ENCODE peak calls at places on chromosome 1, in nine cellular contexts. W is ascending aorta, L is lower lobe of right lung, B is pancreas, Q is hepatocyte, F is body of pancreas, O is kidney epithelial cell, Y is left ventricle myocardium inferior, E is prostate gland. V is an unnamed sample.
A peak's percentile ranks its signal among the peaks of the same experiment; 100 is the strongest.

GRCh38 chr1:6357243-6357929 is 36.2 kb downstream of the ACOT7 start:
- DNase-seq in F (no peak), L (no peak), W (no peak), B (no peak), O (no peak), Y (no peak), E (no peak), Q (peak; percentile 24), V (no peak)

GRCh38 chr1:7973086-7973485 is 11.6 kb downstream of the PARK7 start:
- DNase-seq in Q (no peak), Y (no peak), B (no peak), W (no peak), O (no peak), F (no peak), L (no peak), E (no peak), V (no peak)

GRCh38 chr1:14759843-14760242 is 161.4 kb downstream of the KAZN start:
- DNase-seq in O (no peak), L (no peak), B (no peak), Q (no peak), F (no peak), Y (no peak), W (no peak), E (no peak), V (no peak)

GRCh38 chr1:89701746-89702241 is 68.9 kb downstream of the LRRC8C start:
- DNase-seq in W (no peak), E (no peak), F (no peak), O (no peak), L (no peak), Y (no peak), Q (no peak), B (no peak), V (no peak)

GRCh38 chr1:230808268-230808872 is 60.0 kb downstream of the C1orf198 start:
- DNase-seq in O (no peak), Q (no peak), E (no peak), L (no peak), Y (no peak), B (no peak), F (no peak), W (no peak), V (no peak)

GRCh38 chr1:234672349-234673135 is 62.6 kb upstream of the IRF2BP2 start:
- DNase-seq in W (no peak), Y (no peak), E (no peak), O (no peak), B (no peak), L (no peak), F (no peak), Q (no peak), V (no peak)

GRCh38 chr1:158035976-158036583 is 42.6 kb downstream of the KIRREL1 start:
- DNase-seq in W (no peak), O (no peak), F (peak; percentile 40), Q (peak; percentile 69), L (no peak), E (peak; percentile 24), Y (no peak), B (no peak), V (peak; percentile 31)

GRCh38 chr1:119715542-119715941 is 3.8 kb downstream of the PHGDH start:
- DNase-seq in O (no peak), E (no peak), F (peak; percentile 56), W (no peak), Q (peak; percentile 61), Y (no peak), B (no peak), L (no peak), V (no peak)

GRCh38 chr1:215844777-215845176 is 277.7 kb downstream of the KCTD3 start:
- DNase-seq in Y (no peak), O (no peak), L (no peak), Q (no peak), B (no peak), F (no peak), E (no peak), W (no peak), V (no peak)

GRCh38 chr1:36128126-36128904 is 3.3 kb upstream of the COL8A2 start:
- DNase-seq in O (no peak), B (no peak), W (no peak), L (no peak), Q (no peak), F (no peak), Y (no peak), E (no peak), V (peak; percentile 58)

GRCh38 chr1:2343023-2343935 is 48.1 kb downstream of the MORN1 start:
- DNase-seq in O (no peak), E (no peak), Y (no peak), W (no peak), L (peak; percentile 34), B (no peak), Q (no peak), F (no peak), V (no peak)

GRCh38 chr1:234581063-234581714 is 28.8 kb downstream of the IRF2BP2 start:
- DNase-seq in O (no peak), L (no peak), F (no peak), Q (no peak), Y (no peak), E (no peak), B (no peak), W (peak; percentile 22), V (no peak)

GRCh38 chr1:94617957-94618739 is 76.6 kb upstream of the F3 start:
- DNase-seq in B (no peak), Y (no peak), Q (no peak), W (no peak), F (no peak), O (no peak), E (no peak), L (no peak), V (no peak)

GRCh38 chr1:193614817-193615216 is 428.4 kb upstream of the B3GALT2 start:
- DNase-seq in Y (no peak), F (no peak), B (no peak), O (peak; percentile 77), E (no peak), W (no peak), L (no peak), Q (no peak), V (no peak)

GRCh38 chr1:154335351-154335714 is 10.0 kb downstream of the ATP8B2 start:
- DNase-seq in O (no peak), Q (peak; percentile 1), W (no peak), F (no peak), Y (no peak), L (no peak), B (no peak), E (no peak), V (no peak)

GRCh38 chr1:154334647-154335350 is 9.5 kb downstream of the ATP8B2 start:
- DNase-seq in O (peak; percentile 49), E (peak; percentile 84), B (peak; percentile 90), F (peak; percentile 85), Y (peak; percentile 84), L (peak; percentile 94), W (peak; percentile 93), Q (peak; percentile 94), V (peak; percentile 88)

GRCh38 chr1:154337253-154337894 is 12.0 kb downstream of the ATP8B2 start:
- DNase-seq in E (no peak), F (no peak), L (no peak), B (no peak), Q (no peak), O (no peak), W (no peak), Y (no peak), V (no peak)

GRCh38 chr1:154342132-154342531 is 16.8 kb downstream of the ATP8B2 start:
- DNase-seq in O (no peak), W (no peak), E (no peak), Q (no peak), F (no peak), Y (no peak), B (no peak), L (no peak), V (peak; percentile 59)

DNA sequence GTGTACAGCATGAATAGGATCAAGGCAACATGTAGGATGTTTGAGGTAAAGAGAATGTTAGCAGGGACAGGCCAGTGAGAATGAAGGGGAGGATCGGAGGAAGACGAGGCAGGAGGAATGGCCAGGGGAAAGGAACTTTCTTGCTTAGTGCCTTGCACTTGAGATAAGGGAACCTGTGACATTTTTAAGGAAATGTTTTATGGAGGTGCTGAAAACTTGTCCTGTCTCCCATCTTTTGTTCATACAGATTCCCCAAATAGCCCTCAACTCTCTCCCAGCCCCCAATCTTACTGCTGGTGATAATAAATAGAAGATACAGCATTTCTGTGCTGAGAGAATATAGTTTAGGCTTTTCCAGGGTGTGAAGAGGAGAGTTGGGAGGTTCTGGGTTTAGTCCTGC is 13.6 kb downstream of the ATP8B2 start:
- DNase-seq in O (no peak), Q (no peak), W (no peak), L (no peak), F (no peak), E (no peak), B (no peak), Y (no peak), V (no peak)
- H3K4me3 ChIP-seq in O (no peak overlapping the region), Q (no peak overlapping the region), W (no peak overlapping the region), L (no peak overlapping the region), F (no peak overlapping the region), E (no peak overlapping the region), B (no peak overlapping the region), Y (no peak overlapping the region), V (no peak overlapping the region)

GRCh38 chr1:26360051-26360806 is 6.3 kb upstream of the CRYBG2 start:
- DNase-seq in Q (peak; percentile 75), O (no peak), E (no peak), L (no peak), B (peak; percentile 61), Y (no peak), W (no peak), F (peak; percentile 22), V (no peak)
- H3K27me3 ChIP-seq in Q (peaks cover 8% of the 10 kb centered on the region), O (peaks cover 45% of the 10 kb centered on the region), E (peaks cover 15% of the 10 kb centered on the region), L (peaks cover 66% of the 10 kb centered on the region), B (no peaks in the 10 kb centered on the region), Y (peaks cover 100% of the 10 kb centered on the region), W (peaks cover 14% of the 10 kb centered on the region), F (peaks cover 17% of the 10 kb centered on the region), V (peaks cover 36% of the 10 kb centered on the region)

GRCh38 chr1:118618618-118619340 is 369.4 kb downstream of the TBX15 start:
- DNase-seq in W (no peak), F (no peak), Y (no peak), E (no peak), L (no peak), O (no peak), B (no peak), Q (no peak), V (no peak)

GRCh38 chr1:118615066-118615465 is 373.1 kb downstream of the TBX15 start:
- DNase-seq in W (no peak), Y (no peak), E (no peak), L (no peak), Q (no peak), O (no peak), B (no peak), F (no peak), V (no peak)

DNA sequence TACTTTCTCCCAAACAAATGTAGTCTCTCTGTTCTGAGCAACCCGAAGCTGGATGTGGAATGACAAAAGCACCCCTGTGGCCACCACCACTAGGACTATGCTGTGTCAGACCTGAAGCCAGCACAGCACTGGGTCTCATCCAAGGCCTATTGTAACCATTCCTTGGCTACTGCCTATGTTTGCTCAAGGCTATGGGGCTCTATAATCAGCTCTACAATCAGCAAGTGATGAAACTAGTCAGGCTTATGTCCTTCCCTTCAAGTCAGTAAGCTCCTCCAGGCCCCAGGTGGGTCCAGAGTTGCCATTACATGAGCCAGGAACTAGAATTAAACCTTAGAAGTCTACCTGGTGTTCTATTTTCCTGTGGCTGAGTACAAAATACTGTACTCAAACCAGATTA is 370.2 kb downstream of the TBX15 start:
- DNase-seq in Q (no peak), W (no peak), E (no peak), B (no peak), L (no peak), O (no peak), F (no peak), Y (no peak), V (no peak)
- H3K36me3 ChIP-seq in Q (no peaks in the 10 kb centered on the region), W (no peaks in the 10 kb centered on the region), E (no peaks in the 10 kb centered on the region), B (no peaks in the 10 kb centered on the region), L (no peaks in the 10 kb centered on the region), O (no peaks in the 10 kb centered on the region), F (no peaks in the 10 kb centered on the region), Y (no peaks in the 10 kb centered on the region), V (no peaks in the 10 kb centered on the region)

GRCh38 chr1:206637605-206638004 is 2.3 kb downstream of the DYRK3 start:
- DNase-seq in W (no peak), Y (no peak), Q (no peak), B (no peak), E (no peak), O (no peak), F (no peak), L (no peak), V (no peak)
- H3K4me3 ChIP-seq in W (no peak overlapping the region), Y (peak overlapping the region; percentile 98), Q (no peak overlapping the region), B (no peak overlapping the region), E (no peak overlapping the region), O (no peak overlapping the region), F (no peak overlapping the region), L (no peak overlapping the region), V (no peak overlapping the region)